ENCODE peak calls at places on chromosomes 11 and 22, in seven cellular contexts. F, B, R, M, A, C and I are unnamed samples.

GRCh38 chr22:44184006-44184405 is 3.3 kb downstream of the PARVG start:
- DNase-seq in F (no peak), B (no peak), R (no peak), M (no peak), A (no peak), C (no peak), I (peak; percentile 66)

GRCh38 chr22:21921729-21922128 is 30.9 kb downstream of the PPM1F start:
- DNase-seq in F (no peak), B (no peak), R (no peak), M (no peak), A (no peak), C (no peak), I (no peak)

GRCh38 chr11:87037450-87038234 is at the start of gene TMEM135:
- DNase-seq in F (peak; percentile 95), B (peak; percentile 98), R (peak; percentile 94), M (peak; percentile 92), A (peak; percentile 85), C (peak; percentile 12), I (peak; percentile 90)

GRCh38 chr11:125451400-125452124 is 44.5 kb downstream of the FEZ1 start:
- DNase-seq in F (peak; percentile 72), B (peak; percentile 90), R (no peak), M (no peak), A (peak; percentile 52), C (no peak), I (peak; percentile 61)

GRCh38 chr11:45097721-45098493 is 48.5 kb upstream of the PRDM11 start:
- DNase-seq in F (no peak), B (peak; percentile 93), R (peak; percentile 56), M (peak; percentile 72), A (no peak), C (no peak), I (peak; percentile 56)

GRCh38 chr11:64285885-64286800 is 495 bp downstream of the GPR137 start:
- DNase-seq in F (no peak), B (peak; percentile 39), R (no peak), M (no peak), A (no peak), C (no peak), I (no peak)

GRCh38 chr22:30575859-30576258 is 1.4 kb upstream of the GAL3ST1 start:
- DNase-seq in F (no peak), B (no peak), R (no peak), M (no peak), A (no peak), C (no peak), I (no peak)

GRCh38 chr11:2103666-2104523 is 35.3 kb downstream of the IGF2 start:
- DNase-seq in F (no peak), B (no peak), R (no peak), M (no peak), A (no peak), C (no peak), I (no peak)

GRCh38 chr11:2885676-2886081 is at the start of gene CDKN1C:
- DNase-seq in F (peak; percentile 90), B (peak; percentile 94), R (peak; percentile 86), M (peak; percentile 44), A (peak; percentile 91), C (no peak), I (peak; percentile 89)

GRCh38 chr22:17797721-17798559 is 23.7 kb upstream of the BID start:
- DNase-seq in F (no peak), B (no peak), R (no peak), M (no peak), A (no peak), C (no peak), I (no peak)

GRCh38 chr22:24969588-24970301 is 17.2 kb downstream of the KIAA1671 start:
- DNase-seq in F (peak; percentile 64), B (no peak), R (no peak), M (no peak), A (peak; percentile 47), C (no peak), I (peak; percentile 36)

GRCh38 chr11:92769125-92769524 is 200.3 kb upstream of the MTNR1B start:
- DNase-seq in F (no peak), B (no peak), R (no peak), M (no peak), A (no peak), C (no peak), I (no peak)

GRCh38 chr22:30816413-30816812 is 121.7 kb downstream of the OSBP2 start:
- DNase-seq in F (no peak), B (no peak), R (no peak), M (no peak), A (no peak), C (no peak), I (no peak)

GRCh38 chr11:85551881-85552280 is 75.3 kb downstream of the DLG2 start:
- DNase-seq in F (no peak), B (no peak), R (no peak), M (no peak), A (no peak), C (no peak), I (no peak)
- H3K4me3 ChIP-seq in F (no peak overlapping the region), B (no peak overlapping the region), R (no peak overlapping the region), M (no peak overlapping the region), A (no peak overlapping the region), C (no peak overlapping the region), I (no peak overlapping the region)

DNA sequence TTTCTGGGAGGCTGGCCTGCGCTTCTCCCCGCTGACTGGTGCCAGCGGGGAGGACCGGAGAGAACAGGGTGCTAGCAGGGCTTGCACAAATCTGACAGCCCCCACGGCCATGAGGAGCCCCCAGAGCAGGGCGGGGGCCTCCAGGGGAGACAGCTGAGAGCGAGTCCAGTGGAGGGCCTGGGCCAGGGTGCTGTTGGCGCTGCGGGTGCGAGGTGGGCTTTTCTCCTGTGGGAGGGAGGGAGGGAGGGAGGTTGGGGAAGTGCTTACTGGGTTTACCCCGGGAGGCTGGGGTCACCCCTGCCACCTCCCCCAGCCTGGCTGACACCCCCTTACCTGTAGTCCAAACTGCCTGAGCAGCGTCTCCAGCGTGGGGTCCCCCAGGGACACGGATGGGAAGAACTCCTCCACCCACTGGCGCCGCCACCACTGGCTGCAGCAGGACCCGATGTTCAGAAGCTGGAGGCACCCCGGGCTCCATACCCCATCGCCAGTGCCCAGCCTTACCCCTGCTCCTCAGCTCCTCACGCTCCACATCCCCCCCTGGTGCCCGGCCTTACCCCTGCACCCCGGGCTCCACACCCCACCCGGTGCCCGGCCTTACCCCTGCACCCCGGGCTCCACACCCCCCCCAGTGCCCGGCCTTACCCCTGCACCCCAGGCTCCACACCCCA is 3.9 kb downstream of the LMF2 start:
- DNase-seq in F (no peak), B (no peak), R (no peak), M (no peak), A (no peak), C (no peak), I (no peak)
- TF ChIP-seq CTCF in F (no peak), B (no peak), R (no peak), M (no peak), A (no peak), C (peak; percentile 14), I (no peak)

DNA sequence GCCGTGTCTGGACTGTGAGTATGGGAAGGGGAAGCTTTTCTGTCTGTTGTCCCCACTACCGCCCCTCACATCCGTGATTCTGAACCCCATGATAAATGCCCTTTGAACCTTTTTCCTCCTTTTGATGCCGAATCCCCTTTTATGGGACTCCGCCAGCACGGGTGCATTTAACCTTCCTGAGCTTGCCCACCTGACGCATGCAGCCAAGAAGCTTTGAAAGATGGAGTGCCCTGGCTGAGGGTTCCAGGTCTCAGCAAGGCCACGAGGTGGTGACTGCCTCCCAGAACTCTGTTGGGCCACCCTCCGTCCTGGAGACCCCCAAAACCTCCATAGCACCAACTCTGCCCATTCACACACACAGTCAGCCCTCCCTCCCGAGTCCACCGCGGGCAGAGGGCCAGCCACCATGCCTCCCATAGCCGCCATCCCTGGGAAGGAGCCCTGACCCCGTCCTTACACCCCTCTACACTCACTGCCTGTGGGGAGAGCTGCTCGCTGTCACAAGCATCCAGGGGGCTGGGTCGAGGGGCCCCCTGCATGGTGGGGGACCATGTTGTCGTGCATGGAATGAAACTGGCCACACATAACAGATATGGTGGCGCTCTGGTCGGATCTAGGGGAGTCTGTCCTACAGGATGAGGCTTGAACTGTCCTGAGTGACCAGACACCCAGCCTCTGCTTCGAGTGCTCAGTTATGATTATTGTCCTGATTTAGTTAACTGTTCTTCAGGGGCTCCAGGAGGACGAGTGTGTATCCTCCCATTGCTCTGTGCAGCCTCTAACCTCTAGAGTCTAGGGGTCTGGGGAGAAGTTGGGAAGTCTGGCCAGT is 822 bp upstream of the COMT start:
- DNase-seq in F (no peak), B (no peak), R (no peak), M (no peak), A (no peak), C (no peak), I (no peak)
- H3K4me3 ChIP-seq in F (peak overlapping the region; percentile 89), B (no peak overlapping the region), R (peak overlapping the region; percentile 72), M (peak overlapping the region; percentile 84), A (peak overlapping the region; percentile 64), C (peak overlapping the region; percentile 82), I (peak overlapping the region; percentile 78)

GRCh38 chr22:49917997-49918910 is at the start of the genes ALG12 and CRELD2:
- DNase-seq in F (peak; percentile 98), B (peak; percentile 99), R (peak; percentile 97), M (peak; percentile 93), A (peak; percentile 98), C (peak; percentile 65), I (peak; percentile 98)
- TF ChIP-seq CTCF in F (peak; percentile 18), B (no peak), R (no peak), M (no peak), A (no peak), C (no peak), I (no peak)

DNA sequence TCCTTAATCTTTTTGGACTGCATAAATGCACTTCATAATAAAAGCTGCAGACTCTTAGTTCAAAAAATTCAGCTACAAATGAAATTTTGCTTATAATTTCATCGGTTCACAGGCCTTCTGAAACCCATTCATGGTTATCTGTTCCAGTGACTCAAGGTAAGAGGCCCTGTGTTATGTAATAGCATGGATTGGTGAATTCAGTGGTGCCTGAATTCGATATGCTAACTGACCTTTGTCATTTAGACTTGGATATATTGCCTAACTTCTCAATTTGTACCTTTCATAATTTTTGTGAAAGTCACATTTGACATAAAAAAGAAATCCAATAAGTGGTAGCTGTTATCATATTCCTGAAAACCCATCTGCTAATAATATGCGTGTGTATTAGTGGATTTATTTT is 349.9 kb upstream of the KIRREL3 start:
- DNase-seq in F (no peak), B (no peak), R (no peak), M (no peak), A (no peak), C (no peak), I (no peak)
- H3K4me3 ChIP-seq in F (no peak overlapping the region), B (no peak overlapping the region), R (no peak overlapping the region), M (no peak overlapping the region), A (no peak overlapping the region), C (no peak overlapping the region), I (no peak overlapping the region)

GRCh38 chr11:111454561-111455192 is 57.5 kb downstream of the BTG4 start:
- DNase-seq in F (no peak), B (peak; percentile 81), R (no peak), M (peak; percentile 70), A (no peak), C (peak; percentile 5), I (peak; percentile 78)
- TF ChIP-seq CTCF in F (peak; percentile 47), B (peak; percentile 69), R (no peak), M (peak; percentile 42), A (peak; percentile 22), C (peak; percentile 69), I (peak; percentile 63)